ENCODE peak calls at places on chromosomes 11 and 22, in four cellular contexts. H is HepG2, T is K562, C is HCT116. O is an unnamed sample.

GRCh38 chr11:96168623-96169022 is 174.4 kb downstream of the MAML2 start:
- DNase-seq in C (no peak), T (no peak), H (no peak), O (no peak)

GRCh38 chr11:77026236-77026635 is 8.0 kb upstream of the B3GNT6 start:
- DNase-seq in C (no peak), H (no peak), T (no peak), O (no peak)

GRCh38 chr22:31818481-31819392 is 64.9 kb downstream of the DEPDC5 start:
- DNase-seq in T (no peak), C (no peak), H (no peak), O (no peak)

GRCh38 chr11:104222464-104222863 is 58.5 kb upstream of the PDGFD start:
- DNase-seq in T (no peak), C (no peak), H (no peak), O (no peak)

GRCh38 chr22:45268167-45268957 is 16.4 kb upstream of the UPK3A start:
- DNase-seq in H (no peak), C (no peak), T (peak), O (no peak)

GRCh38 chr11:93689166-93689734 is 27.8 kb downstream of the CEP295 start:
- DNase-seq in H (no peak), T (no peak), C (no peak), O (no peak)

GRCh38 chr22:18104566-18104965 is 6.0 kb upstream of the TUBA8 start:
- DNase-seq in C (no peak), H (no peak), T (no peak), O (no peak)

GRCh38 chr22:44197271-44197670 is 16.5 kb downstream of the PARVG start:
- DNase-seq in T (no peak), H (no peak), C (no peak), O (no peak)

GRCh38 chr11:64007629-64008282 is 21.5 kb downstream of the OTUB1 start:
- DNase-seq in C (peak), T (peak), H (peak), O (no peak)

GRCh38 chr22:50190182-50190951 is 4.7 kb downstream of the TRABD start:
- DNase-seq in T (peak), C (peak), H (no peak), O (no peak)

GRCh38 chr22:23063539-23064380 is 6.6 kb upstream of the GNAZ start:
- DNase-seq in H (no peak), T (peak), C (no peak), O (no peak)

GRCh38 chr22:35480627-35481565 is 59.7 kb upstream of the RASD2 start:
- DNase-seq in H (no peak), T (no peak), C (no peak), O (no peak)
- TF ChIP-seq TCF7L2 in H (no peak), T (no peak), C (no peak), O (no peak)

DNA sequence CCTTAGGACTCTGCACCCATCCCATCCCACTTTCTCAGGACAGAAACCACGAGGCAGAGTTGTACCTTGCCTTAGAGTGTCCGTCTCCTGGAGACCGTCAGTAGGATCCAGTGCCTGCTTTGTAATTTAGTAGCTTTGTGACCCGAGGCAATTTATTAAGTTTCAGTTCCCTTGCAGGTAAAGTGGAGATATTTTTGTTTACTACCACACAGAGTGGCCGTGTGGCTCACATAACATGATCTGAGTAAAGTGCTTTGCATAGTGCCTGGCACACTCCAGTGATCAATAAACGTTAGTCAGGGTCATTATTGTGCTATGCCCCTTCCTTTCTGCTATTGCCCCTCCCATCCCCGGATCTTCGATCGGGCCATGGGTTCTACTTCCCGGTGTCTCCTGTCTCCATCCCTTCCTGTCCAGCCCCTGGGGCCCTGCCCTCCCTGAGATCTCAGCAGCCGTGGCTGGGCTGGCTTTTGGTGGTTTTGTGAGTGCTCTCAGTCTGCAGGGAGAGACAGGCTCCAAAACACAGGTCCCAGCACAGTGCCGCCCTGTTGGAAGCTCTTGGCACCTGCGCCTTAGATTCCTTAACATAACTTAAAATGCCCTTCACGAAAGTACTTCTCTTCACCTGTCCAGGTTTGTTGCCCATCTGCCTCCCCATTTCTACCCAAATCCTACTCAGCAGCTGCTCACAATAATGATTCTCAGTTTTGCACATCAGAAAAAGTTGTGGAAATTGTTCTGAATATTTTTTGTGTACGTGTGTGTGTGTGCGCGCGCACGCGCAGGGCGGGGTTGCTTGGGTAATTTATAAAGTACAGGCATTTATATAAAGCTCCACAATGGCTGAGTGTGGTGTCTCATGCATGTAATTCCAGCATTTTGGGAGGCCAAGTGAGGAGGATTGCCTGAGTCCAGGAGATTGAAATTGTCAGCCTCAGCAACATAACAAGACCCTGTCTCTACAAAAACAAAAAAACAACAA is 753.7 kb downstream of the NTM start:
- DNase-seq in C (no peak), H (no peak), T (no peak), O (no peak)
- TF ChIP-seq TCF7L2 in C (no peak), H (no peak), T (no peak), O (no peak)

GRCh38 chr22:34111210-34111824 is 191.0 kb upstream of the LARGE1 start:
- DNase-seq in C (no peak), T (peak), H (peak), O (no peak)
- TF ChIP-seq TCF7L2 in C (no peak), T (no peak), H (no peak), O (no peak)

GRCh38 chr22:29706493-29706892 is 13.3 kb upstream of the CABP7 start:
- DNase-seq in H (no peak), C (no peak), T (no peak), O (no peak)
- TF ChIP-seq TCF7L2 in H (no peak), C (no peak), T (no peak), O (no peak)

DNA sequence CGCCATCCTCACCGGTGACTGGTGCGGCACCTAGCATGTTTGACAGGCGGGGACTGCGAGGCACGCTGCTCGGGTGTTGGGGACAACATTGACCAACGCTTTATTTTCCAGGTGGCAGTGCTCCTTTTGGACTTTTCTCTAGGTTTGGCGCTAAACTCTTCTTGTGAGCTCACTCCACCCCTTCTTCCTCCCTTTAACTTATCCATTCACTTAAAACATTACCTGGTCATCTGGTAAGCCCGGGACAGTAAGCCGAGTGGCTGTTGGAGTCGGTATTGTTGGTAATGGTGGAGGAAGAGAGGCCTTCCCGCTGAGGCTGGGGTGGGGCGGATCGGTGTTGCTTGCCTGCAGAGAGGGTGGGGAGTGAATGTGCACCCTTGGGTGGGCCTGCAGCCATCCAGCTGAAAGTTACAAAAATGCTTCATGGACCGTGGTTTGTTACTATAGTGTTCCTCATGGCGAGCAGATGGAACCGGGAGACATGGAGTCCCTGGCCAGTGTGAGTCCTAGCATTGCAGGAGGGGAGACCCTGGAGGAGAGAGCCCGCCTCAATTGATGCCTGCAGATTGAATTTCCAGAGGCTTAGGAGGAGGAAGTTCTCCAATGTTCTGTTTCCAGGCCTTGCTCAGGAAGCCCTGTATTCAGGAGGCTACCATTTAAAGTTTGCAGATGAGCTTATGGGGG is 1.1 kb downstream of the NEAT1 start:
- DNase-seq in T (no peak), H (no peak), C (no peak), O (no peak)
- TF ChIP-seq TCF7L2 in T (no peak), H (no peak), C (no peak), O (no peak)

O was measured in Panc1.